ENCODE peak calls at places on chromosomes 16 and 17, in eight cellular contexts. M is heart left ventricle; U is substantia nigra; D is NCI-H1105; L is mucosa of descending colon; Y is CD4-positive, alpha-beta T cell; Q is mesenchymal stem cell; H is NCI-H345. V is an unnamed sample.

GRCh38 chr16:50547340-50547865 is 793 bp upstream of the NKD1 start:
- DNase-seq in U (peak), D (peak), Q (no peak), H (peak), M (no peak), Y (peak), L (peak), V (peak)

GRCh38 chr17:78706271-78706915 is 75.7 kb downstream of the CYTH1 start:
- DNase-seq in Y (no peak), D (no peak), H (no peak), M (no peak), U (no peak), L (no peak), Q (no peak), V (peak)

GRCh38 chr16:22739077-22739476 is 74.9 kb upstream of the HS3ST2 start:
- DNase-seq in U (peak), D (no peak), L (no peak), Q (no peak), H (no peak), Y (no peak), M (no peak), V (no peak)

GRCh38 chr17:4901648-4902344 is 1.1 kb downstream of the CHRNE start:
- DNase-seq in M (peak), Q (no peak), D (no peak), U (peak), L (peak), H (no peak), Y (peak), V (no peak)

GRCh38 chr16:17266606-17267313 is 204.0 kb downstream of the XYLT1 start:
- DNase-seq in L (peak), Q (no peak), M (no peak), Y (no peak), U (peak), D (no peak), H (no peak), V (no peak)

GRCh38 chr16:70402916-70403659 is 35.8 kb downstream of the ST3GAL2 start:
- DNase-seq in Y (no peak), D (no peak), U (no peak), L (no peak), H (no peak), Q (peak), M (no peak), V (peak)

GRCh38 chr17:82718986-82719685 is 2.6 kb downstream of the FN3KRP start:
- DNase-seq in L (no peak), M (no peak), Q (no peak), H (peak), U (no peak), D (peak), Y (no peak), V (no peak)

GRCh38 chr17:40547079-40547784 is 18.0 kb downstream of the CCR7 start:
- DNase-seq in D (peak), Q (no peak), H (peak), Y (peak), U (no peak), L (peak), M (no peak), V (no peak)

GRCh38 chr17:57247261-57247660 is 9.1 kb upstream of the MSI2 start:
- DNase-seq in Y (no peak), L (no peak), D (no peak), U (no peak), M (no peak), Q (no peak), H (no peak), V (no peak)

GRCh38 chr17:38464723-38465419 is 36.6 kb downstream of the ARHGAP23 start:
- DNase-seq in M (peak), L (peak), H (no peak), Y (no peak), D (peak), U (peak), Q (peak), V (peak)

GRCh38 chr16:68707341-68708152 is 29.5 kb upstream of the CDH1 start:
- DNase-seq in M (no peak), D (peak), U (no peak), L (peak), Y (no peak), Q (peak), H (no peak), V (peak)

GRCh38 chr16:879986-880385 is 79.5 kb upstream of the GNG13 start:
- DNase-seq in M (no peak), Y (no peak), Q (no peak), D (no peak), L (peak), H (no peak), U (no peak), V (no peak)

GRCh38 chr17:57662644-57663308 is 82.3 kb downstream of the CCDC182 start:
- DNase-seq in Q (peak), Y (peak), D (peak), M (peak), H (peak), U (peak), L (peak), V (peak)

GRCh38 chr17:44628234-44629188 is 27.8 kb upstream of the MEIOC start:
- DNase-seq in Y (no peak), D (no peak), L (peak), Q (peak), M (peak), H (no peak), U (no peak), V (peak)

GRCh38 chr16:21722771-21723460 is 59.1 kb downstream of the OTOA start:
- DNase-seq in L (no peak), Y (no peak), Q (no peak), M (no peak), H (no peak), U (no peak), D (no peak), V (no peak)

GRCh38 chr17:39538875-39539274 is 68.8 kb downstream of the NEUROD2 start:
- DNase-seq in U (no peak), D (no peak), Y (no peak), H (no peak), L (no peak), M (no peak), Q (no peak), V (no peak)

GRCh38 chr16:77450790-77451487 is 16.1 kb upstream of the ADAMTS18 start:
- DNase-seq in D (peak), M (no peak), L (peak), H (peak), U (no peak), Y (no peak), Q (no peak), V (no peak)

GRCh38 chr17:61324540-61324868 is 75.1 kb upstream of the TBX2 start:
- DNase-seq in D (no peak), M (no peak), Q (peak), H (no peak), Y (no peak), L (no peak), U (no peak), V (no peak)

GRCh38 chr17:65857713-65858112 is 296.3 kb upstream of the AXIN2 start:
- DNase-seq in Q (no peak), L (no peak), U (no peak), M (no peak), Y (no peak), D (no peak), H (no peak), V (no peak)

GRCh38 chr17:1880851-1881630 is 51.2 kb downstream of the RPA1 start:
- DNase-seq in Q (no peak), H (no peak), Y (no peak), L (no peak), U (peak), M (no peak), D (no peak), V (no peak)

GRCh38 chr16:84117482-84117843 is 721 bp upstream of the MBTPS1 start:
- DNase-seq in H (peak), Q (peak), D (no peak), L (no peak), M (no peak), Y (peak), U (no peak), V (no peak)

GRCh38 chr16:54645328-54645727 is 285.3 kb upstream of the IRX5 start:
- DNase-seq in U (no peak), L (no peak), D (no peak), H (no peak), Q (no peak), M (no peak), Y (no peak), V (no peak)

GRCh38 chr17:4777969-4778760 is 6.5 kb downstream of the TM4SF5 start:
- DNase-seq in U (no peak), L (no peak), Q (no peak), M (no peak), Y (no peak), D (no peak), H (no peak), V (no peak)

GRCh38 chr17:81871387-81872120 is 417 bp upstream of the ARHGDIA start:
- DNase-seq in D (no peak), Y (peak), Q (peak), U (peak), H (peak), L (peak), M (peak), V (peak)

GRCh38 chr17:82804442-82805191 is 35.2 kb downstream of the ZNF750 start:
- DNase-seq in M (peak), H (no peak), U (peak), Y (no peak), Q (no peak), L (peak), D (no peak), V (no peak)

GRCh38 chr17:58232707-58233156 is 5.7 kb upstream of the LPO start:
- DNase-seq in L (no peak), D (no peak), M (no peak), Q (peak), H (no peak), U (peak), Y (no peak), V (peak)

GRCh38 chr16:30491744-30492308 is 19.3 kb downstream of the ITGAL start:
- DNase-seq in Q (peak), D (no peak), H (no peak), L (no peak), U (no peak), Y (peak), M (no peak), V (peak)

GRCh38 chr17:29645516-29646051 is 22.9 kb upstream of the CORO6 start:
- DNase-seq in L (no peak), M (peak), H (no peak), Y (no peak), U (no peak), Q (peak), D (no peak), V (peak)

GRCh38 chr17:18009609-18010420 is 29.2 kb downstream of the ATPAF2 start:
- DNase-seq in Q (no peak), M (peak), U (no peak), L (no peak), H (no peak), Y (no peak), D (no peak), V (no peak)

GRCh38 chr17:81039854-81040758 is 5.2 kb downstream of the BAIAP2 start:
- DNase-seq in Q (peak), U (no peak), H (no peak), L (no peak), M (no peak), Y (no peak), D (no peak), V (no peak)

GRCh38 chr17:55332296-55333041 is 67.7 kb downstream of the HLF start:
- DNase-seq in Y (no peak), Q (no peak), L (no peak), D (no peak), M (no peak), H (peak), U (no peak), V (peak)

GRCh38 chr17:29147682-29148081 is 32.5 kb downstream of the MYO18A start:
- DNase-seq in U (no peak), H (no peak), Y (no peak), Q (no peak), M (no peak), L (no peak), D (no peak), V (no peak)

GRCh38 chr17:51260960-51261958 is 913 bp downstream of the UTP18 start:
- DNase-seq in Q (peak), D (peak), H (peak), M (peak), U (peak), L (peak), Y (peak), V (no peak)

GRCh38 chr17:7014995-7015586 is 2.7 kb downstream of the RNASEK start:
- DNase-seq in M (no peak), L (no peak), Q (peak), Y (peak), D (no peak), U (no peak), H (no peak), V (peak)

GRCh38 chr17:80980397-80981061 is 11.1 kb upstream of the CHMP6 start:
- DNase-seq in M (no peak), L (no peak), Q (peak), H (no peak), U (no peak), Y (no peak), D (no peak), V (peak)

GRCh38 chr17:9360610-9361571 is 214.7 kb downstream of the STX8 start:
- DNase-seq in Q (peak), Y (no peak), D (no peak), H (no peak), M (peak), L (no peak), U (no peak), V (peak)

GRCh38 chr17:792277-792676 is 10.1 kb downstream of the MRM3 start:
- DNase-seq in L (no peak), M (no peak), U (no peak), H (no peak), Q (peak), D (no peak), Y (no peak), V (no peak)

GRCh38 chr17:77884967-77885641 is 73.4 kb upstream of the TNRC6C start:
- DNase-seq in Y (no peak), D (peak), U (no peak), Q (no peak), H (peak), M (no peak), L (no peak), V (no peak)

V was measured in renal cortical epithelial cell.